ENCODE peak calls at places on chromosomes 11 and 22, in six cellular contexts. U is body of pancreas; E is colonic mucosa; A is SK-N-SH; Y is neuronal stem cell; H is effector memory CD4-positive, alpha-beta T cell. W is an unnamed sample.

GRCh38 chr11:114166897-114167323 is 107.4 kb downstream of the ZBTB16 start:
- DNase-seq in U (peak; percentile 55), E (no peak), Y (no peak), A (no peak), H (no peak), W (no peak)

GRCh38 chr11:83682645-83682973 is 396.4 kb upstream of the CCDC90B start:
- DNase-seq in Y (no peak), U (no peak), H (no peak), E (no peak), A (no peak), W (no peak)

GRCh38 chr22:50732681-50733080 is 5.3 kb upstream of the ACR start:
- DNase-seq in E (no peak), U (no peak), A (no peak), Y (no peak), H (no peak), W (no peak)

GRCh38 chr11:14094481-14095037 is 132.0 kb downstream of the SPON1 start:
- DNase-seq in A (no peak), U (no peak), H (no peak), Y (no peak), E (no peak), W (no peak)

GRCh38 chr11:85595285-85595884 is 31.8 kb downstream of the DLG2 start:
- DNase-seq in U (no peak), E (no peak), Y (peak; percentile 23), H (no peak), A (peak; percentile 32), W (no peak)

GRCh38 chr11:120392791-120393190 is 56.6 kb downstream of the ARHGEF12 start:
- DNase-seq in E (no peak), U (no peak), A (no peak), H (no peak), Y (no peak), W (no peak)

GRCh38 chr22:17920992-17921650 is 103.2 kb downstream of the MICAL3 start:
- DNase-seq in Y (no peak), H (no peak), U (no peak), E (no peak), A (no peak), W (no peak)

GRCh38 chr11:102592634-102593581 is 32.2 kb downstream of the MMP20 start:
- DNase-seq in A (peak; percentile 12), Y (no peak), E (no peak), H (no peak), U (no peak), W (no peak)

GRCh38 chr22:37601540-37602442 is 6.8 kb upstream of the GGA1 start:
- DNase-seq in E (peak; percentile 80), H (no peak), Y (peak; percentile 50), A (no peak), U (peak; percentile 91), W (no peak)

GRCh38 chr11:107741044-107741823 is 29.4 kb upstream of the SLN start:
- DNase-seq in E (no peak), U (peak; percentile 18), A (peak; percentile 33), Y (no peak), H (no peak), W (no peak)

GRCh38 chr11:103910721-103911120 is 125.7 kb upstream of the DDI1 start:
- DNase-seq in A (no peak), H (no peak), E (no peak), Y (no peak), U (no peak), W (no peak)

GRCh38 chr22:45452565-45453449 is 39.3 kb downstream of the RIBC2 start:
- DNase-seq in U (no peak), Y (no peak), E (no peak), A (no peak), H (no peak), W (no peak)

GRCh38 chr11:61688368-61689163 is 8.4 kb downstream of the DAGLA start:
- DNase-seq in U (peak; percentile 93), E (peak; percentile 90), A (no peak), H (no peak), Y (no peak), W (no peak)

GRCh38 chr11:33869511-33870422 is 22.1 kb downstream of the LMO2 start:
- DNase-seq in H (no peak), Y (no peak), U (peak; percentile 27), E (peak; percentile 49), A (peak; percentile 84), W (no peak)

GRCh38 chr11:126533560-126533959 is 178.1 kb downstream of the ST3GAL4 start:
- DNase-seq in H (no peak), A (no peak), Y (no peak), E (no peak), U (no peak), W (no peak)

GRCh38 chr11:1449516-1450270 is 36.9 kb downstream of the MOB2 start:
- DNase-seq in E (no peak), A (no peak), Y (no peak), H (no peak), U (no peak), W (no peak)

GRCh38 chr22:44693145-44693544 is 8.9 kb upstream of the PRR5 start:
- DNase-seq in E (no peak), Y (no peak), H (no peak), A (no peak), U (no peak), W (no peak)

GRCh38 chr11:20156280-20156875 is 3.9 kb downstream of the DBX1 start:
- DNase-seq in U (no peak), H (peak; percentile 42), E (peak; percentile 32), A (peak; percentile 24), Y (no peak), W (no peak)

GRCh38 chr11:108733479-108734116 is 68.7 kb downstream of the DDX10 start:
- DNase-seq in U (no peak), Y (no peak), E (no peak), H (no peak), A (no peak), W (no peak)

GRCh38 chr11:63997801-63998332 is 11.6 kb downstream of the OTUB1 start:
- DNase-seq in Y (no peak), A (no peak), E (no peak), H (no peak), U (no peak), W (no peak)

GRCh38 chr11:111764621-111765020 is 1.6 kb downstream of the PPP2R1B start:
- DNase-seq in Y (no peak), U (no peak), H (no peak), A (no peak), E (no peak), W (no peak)

GRCh38 chr11:111761056-111761455 is 5.1 kb downstream of the PPP2R1B start:
- DNase-seq in Y (no peak), E (no peak), H (no peak), A (no peak), U (peak; percentile 56), W (no peak)

GRCh38 chr11:111759778-111760407 is 6.3 kb downstream of the PPP2R1B start:
- DNase-seq in U (no peak), E (no peak), Y (no peak), A (no peak), H (no peak), W (no peak)

GRCh38 chr11:111762981-111763643 is 3.1 kb downstream of the PPP2R1B start:
- DNase-seq in A (no peak), E (no peak), U (no peak), Y (peak; percentile 55), H (no peak), W (no peak)

GRCh38 chr11:111762526-111762925 is 3.7 kb downstream of the PPP2R1B start:
- DNase-seq in H (no peak), E (no peak), U (no peak), Y (no peak), A (no peak), W (no peak)
- H3K4me1 ChIP-seq in H (no peaks in the 10 kb centered on the region), E (no peaks in the 10 kb centered on the region), U (peaks cover 76% of the 10 kb centered on the region), Y (peaks cover 17% of the 10 kb centered on the region), A (peaks cover 5% of the 10 kb centered on the region), W (peaks cover 6% of the 10 kb centered on the region)

GRCh38 chr11:68044145-68044813 is 5.5 kb downstream of the TCIRG1 start:
- DNase-seq in H (no peak), Y (no peak), U (peak; percentile 71), A (peak; percentile 47), E (no peak), W (no peak)

GRCh38 chr11:68041617-68042218 is 2.9 kb downstream of the TCIRG1 start:
- DNase-seq in A (no peak), U (no peak), Y (no peak), E (no peak), H (no peak), W (no peak)

GRCh38 chr11:68042219-68043028 is 3.6 kb downstream of the TCIRG1 start:
- DNase-seq in A (peak; percentile 46), H (no peak), E (no peak), U (peak; percentile 43), Y (no peak), W (no peak)

GRCh38 chr11:68043349-68044144 is 4.7 kb downstream of the TCIRG1 start:
- DNase-seq in E (no peak), H (no peak), Y (no peak), U (peak; percentile 82), A (peak; percentile 53), W (no peak)

DNA sequence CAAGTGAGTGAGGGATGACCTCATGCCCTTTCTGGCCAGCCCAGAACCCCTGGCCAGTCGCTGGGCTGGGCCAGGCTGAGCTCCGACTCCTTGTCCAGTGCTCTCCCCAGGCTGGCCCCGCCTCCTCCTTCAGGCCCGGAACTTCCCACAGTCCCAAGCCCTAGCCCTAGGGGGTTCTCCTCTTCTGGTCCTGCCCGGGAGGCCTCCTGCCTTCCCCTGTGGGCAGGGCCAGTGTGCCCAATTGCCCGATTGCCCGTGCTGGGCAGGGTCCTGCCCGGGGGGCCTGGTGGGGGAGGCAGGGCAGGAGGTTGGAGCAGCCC is 4.2 kb downstream of the TCIRG1 start:
- DNase-seq in U (no peak), E (no peak), Y (no peak), A (peak; percentile 43), H (no peak), W (no peak)
- H3K27me3 ChIP-seq in U (no peaks in the 10 kb centered on the region), E (no peaks in the 10 kb centered on the region), Y (no peaks in the 10 kb centered on the region), A (no peaks in the 10 kb centered on the region), H (no peaks in the 10 kb centered on the region), W (no peaks in the 10 kb centered on the region)

DNA sequence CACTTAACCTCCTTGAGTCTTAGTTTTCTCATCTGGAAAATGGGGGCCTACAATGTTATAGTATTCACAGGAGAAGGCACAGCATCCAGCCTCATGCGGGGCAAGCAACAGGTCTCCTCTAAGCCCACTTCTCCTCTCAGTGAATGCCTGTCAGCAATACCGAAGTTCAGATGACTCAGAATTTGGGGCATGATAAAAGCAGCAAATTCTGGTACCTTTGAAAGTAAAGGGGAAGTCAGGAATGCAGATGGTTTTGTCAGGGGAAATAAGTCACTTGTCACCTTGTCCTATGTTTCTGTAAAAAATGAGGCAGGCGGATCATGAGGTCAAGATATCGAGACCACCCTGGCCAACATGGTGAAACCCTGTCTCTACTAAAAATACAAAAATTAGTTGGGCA is 350.2 kb downstream of the LARGE1 start:
- DNase-seq in A (no peak), E (no peak), H (no peak), Y (no peak), U (no peak), W (no peak)
- H3K4me1 ChIP-seq in A (no peaks in the 10 kb centered on the region), E (no peaks in the 10 kb centered on the region), H (no peaks in the 10 kb centered on the region), Y (peaks cover 14% of the 10 kb centered on the region), U (peaks cover 12% of the 10 kb centered on the region), W (no peaks in the 10 kb centered on the region)

DNA sequence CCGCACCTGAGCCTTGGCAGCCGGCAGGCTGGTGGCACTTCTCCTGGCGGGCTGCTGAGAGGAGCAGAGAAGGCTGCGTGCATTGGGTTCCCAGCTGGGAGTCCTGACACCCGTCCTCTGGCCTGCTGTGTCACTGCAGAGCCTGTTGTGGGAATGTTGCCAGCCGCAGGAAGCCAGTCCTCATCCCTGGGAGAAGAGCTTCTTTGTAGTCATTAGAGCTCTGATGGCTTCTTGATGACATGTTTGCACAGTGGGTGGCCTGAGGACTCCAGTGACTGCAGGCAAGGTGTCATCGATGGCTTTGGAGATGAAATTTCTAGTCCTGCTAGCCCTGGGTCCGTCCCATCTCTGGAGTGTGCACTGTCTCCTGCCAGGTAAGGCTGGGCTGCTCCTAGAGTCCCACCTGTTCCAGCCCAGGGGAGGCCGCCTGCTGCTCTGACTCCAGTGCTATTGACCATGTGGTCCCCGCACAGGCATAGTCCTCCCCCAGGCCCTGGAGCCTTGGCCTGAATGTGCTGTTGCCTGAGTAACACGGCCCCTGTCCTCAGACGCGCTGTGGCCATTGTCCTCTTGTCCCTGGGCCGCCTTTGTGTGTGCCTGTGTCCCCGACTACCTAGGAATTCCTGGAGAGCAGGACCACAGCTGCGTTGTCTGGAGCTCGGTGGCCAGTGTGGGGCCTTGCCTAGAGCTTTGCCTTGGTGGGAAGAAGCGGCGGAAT is 129.2 kb downstream of the CACNA1I start:
- DNase-seq in U (no peak), A (no peak), Y (peak; percentile 53), E (no peak), H (no peak), W (no peak)
- H3K27me3 ChIP-seq in U (no peaks in the 10 kb centered on the region), A (no peaks in the 10 kb centered on the region), Y (no peaks in the 10 kb centered on the region), E (no peaks in the 10 kb centered on the region), H (no peaks in the 10 kb centered on the region), W (no peaks in the 10 kb centered on the region)

W was measured in esophagus squamous epithelium.